ENCODE peak calls at places on chromosomes 11 and 22, in nine cellular contexts. G is aorta, U is IMR-90, K is SK-N-SH, V is MM.1S, T is NT2/D1, Z is tibial artery, I is hepatocyte, M is BE2C. N is an unnamed sample. For H3K27me3, the result is how much of the 10 kb centered on the place peaks cover.

GRCh38 chr22:37501610-37502341 is 15.6 kb upstream of the MFNG start:
- DNase-seq in G (no peak), U (peak), K (no peak), V (no peak), T (no peak), Z (peak), I (peak), M (no peak), N (peak)

GRCh38 chr22:31102441-31103081 is 4.8 kb downstream of the SELENOM start:
- DNase-seq in G (peak), U (peak), K (no peak), V (no peak), T (no peak), Z (peak), I (peak), M (no peak), N (peak)

GRCh38 chr11:61912991-61913698 is 4.2 kb downstream of the RAB3IL1 start:
- DNase-seq in G (peak), U (no peak), K (peak), V (no peak), T (no peak), Z (peak), I (no peak), M (no peak), N (no peak)

GRCh38 chr11:1162498-1163311 is 5.0 kb downstream of the MUC5AC start:
- DNase-seq in G (peak), U (no peak), K (peak), V (no peak), T (no peak), Z (no peak), I (no peak), M (no peak), N (no peak)

GRCh38 chr11:76232026-76232665 is 25.8 kb upstream of the WNT11 start:
- DNase-seq in G (no peak), U (no peak), K (no peak), V (peak), T (no peak), Z (no peak), I (peak), M (no peak), N (no peak)

GRCh38 chr22:41447435-41448188 is 1.0 kb upstream of the TOB2 start:
- DNase-seq in G (peak), U (peak), K (peak), V (peak), T (peak), Z (peak), I (peak), M (peak), N (no peak)

GRCh38 chr11:9972917-9973504 is 309.1 kb downstream of the SWAP70 start:
- DNase-seq in G (no peak), U (peak), K (peak), V (peak), T (no peak), Z (no peak), I (peak), M (peak), N (no peak)

GRCh38 chr11:84854498-84854880 is 772.7 kb downstream of the DLG2 start:
- DNase-seq in G (no peak), U (no peak), K (no peak), V (no peak), T (no peak), Z (no peak), I (no peak), M (no peak), N (no peak)

GRCh38 chr22:29765905-29766631 is 739 bp downstream of the ZMAT5 start:
- DNase-seq in G (no peak), U (no peak), K (peak), V (no peak), T (no peak), Z (no peak), I (peak), M (no peak), N (no peak)

GRCh38 chr11:35963911-35964310 is 20.0 kb downstream of the LDLRAD3 start:
- DNase-seq in G (no peak), U (no peak), K (no peak), V (no peak), T (no peak), Z (no peak), I (no peak), M (no peak), N (no peak)

GRCh38 chr11:91688672-91689071 is 535.9 kb upstream of the FAT3 start:
- DNase-seq in G (no peak), U (no peak), K (no peak), V (no peak), T (no peak), Z (no peak), I (no peak), M (no peak), N (no peak)
- H3K27me3 ChIP-seq in G (under half), U (under half), K (under half), V (under half), T (under half), Z (under half), I (under half), M (under half), N (under half)

GRCh38 chr11:133953999-133954398 is 2.8 kb downstream of the IGSF9B start:
- DNase-seq in G (no peak), U (no peak), K (no peak), V (no peak), T (no peak), Z (peak), I (no peak), M (no peak), N (no peak)
- H3K27me3 ChIP-seq in G (under half), U (half or more), K (under half), V (under half), T (half or more), Z (under half), I (half or more), M (under half), N (half or more)

GRCh38 chr11:133953571-133953970 is 3.2 kb downstream of the IGSF9B start:
- DNase-seq in G (no peak), U (no peak), K (no peak), V (no peak), T (no peak), Z (no peak), I (no peak), M (no peak), N (no peak)
- H3K27me3 ChIP-seq in G (under half), U (half or more), K (under half), V (under half), T (half or more), Z (under half), I (half or more), M (under half), N (half or more)

DNA sequence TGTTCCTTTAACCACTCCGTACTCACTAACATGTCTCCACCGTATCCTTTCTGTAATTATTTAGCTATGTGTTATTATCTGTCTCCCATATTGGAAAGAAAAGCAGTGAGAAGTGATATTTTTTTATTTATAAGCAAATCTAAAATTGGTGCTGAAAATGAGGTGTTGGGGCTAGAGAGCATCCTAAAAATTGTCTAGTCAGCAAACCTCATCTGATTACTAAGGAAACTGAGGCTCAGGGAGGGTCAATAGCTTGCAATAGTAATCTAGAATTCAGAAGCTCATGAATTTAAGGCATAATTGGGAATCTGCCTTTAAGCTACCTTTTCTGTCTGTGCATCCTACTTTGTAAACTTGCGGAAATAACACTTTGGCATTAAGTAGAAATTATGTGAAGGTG is 190.0 kb downstream of the METTL15 start:
- DNase-seq in G (no peak), U (no peak), K (no peak), V (no peak), T (no peak), Z (no peak), I (no peak), M (no peak), N (no peak)
- H3K27me3 ChIP-seq in G (under half), U (under half), K (under half), V (under half), T (under half), Z (under half), I (under half), M (under half), N (under half)

DNA sequence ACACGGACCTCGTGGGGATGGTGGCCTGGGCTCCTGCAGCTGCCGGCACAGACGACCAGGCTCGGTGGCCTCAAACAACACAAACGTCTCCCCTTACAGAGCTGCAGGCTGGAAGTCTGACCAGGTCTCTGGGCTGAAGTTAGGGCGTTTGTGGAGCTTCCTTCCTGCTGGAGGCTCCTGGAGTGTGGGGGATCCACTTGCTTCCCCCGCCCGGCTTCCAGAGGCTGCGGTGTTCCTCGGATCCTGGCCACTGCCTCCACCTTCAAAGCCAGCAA is 313.5 kb downstream of the CTTN start:
- DNase-seq in G (no peak), U (no peak), K (no peak), V (no peak), T (no peak), Z (no peak), I (no peak), M (no peak), N (no peak)
- H3K27me3 ChIP-seq in G (under half), U (under half), K (under half), V (half or more), T (under half), Z (half or more), I (under half), M (under half), N (under half)

DNA sequence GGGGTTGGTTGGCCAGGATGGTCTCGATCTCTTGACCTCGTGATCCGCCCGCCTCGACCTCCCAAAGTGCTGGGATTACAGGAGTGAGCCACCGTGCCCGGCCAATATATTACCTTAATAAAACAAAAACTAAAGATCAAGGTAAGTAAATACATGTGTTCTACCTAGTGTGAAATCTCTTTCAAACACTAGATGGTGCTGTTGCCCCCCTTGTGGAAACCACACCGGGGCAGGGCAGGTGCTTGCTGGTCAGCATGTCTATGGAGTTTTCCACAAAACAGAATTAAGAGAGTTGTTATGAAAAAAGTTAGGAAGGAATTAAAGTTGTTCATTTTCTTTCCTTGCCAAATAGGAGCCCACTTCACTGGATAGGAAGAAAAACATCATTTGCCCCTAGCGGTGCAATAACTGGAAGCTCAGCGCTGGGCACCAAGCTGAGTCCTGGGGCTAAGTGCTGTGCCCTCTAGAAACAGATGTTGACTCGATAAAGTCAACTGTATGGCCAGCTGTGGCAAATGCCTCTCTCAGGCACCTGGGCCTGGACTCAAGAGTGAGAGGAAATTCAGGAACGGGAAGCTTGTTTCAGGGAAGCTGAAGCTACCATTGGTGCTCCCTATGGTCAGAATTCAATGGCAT is 6.3 kb upstream of the KCNJ5 start:
- DNase-seq in G (no peak), U (peak), K (peak), V (peak), T (peak), Z (peak), I (peak), M (peak), N (peak)
- H3K27me3 ChIP-seq in G (under half), U (half or more), K (under half), V (under half), T (under half), Z (under half), I (under half), M (half or more), N (half or more)

DNA sequence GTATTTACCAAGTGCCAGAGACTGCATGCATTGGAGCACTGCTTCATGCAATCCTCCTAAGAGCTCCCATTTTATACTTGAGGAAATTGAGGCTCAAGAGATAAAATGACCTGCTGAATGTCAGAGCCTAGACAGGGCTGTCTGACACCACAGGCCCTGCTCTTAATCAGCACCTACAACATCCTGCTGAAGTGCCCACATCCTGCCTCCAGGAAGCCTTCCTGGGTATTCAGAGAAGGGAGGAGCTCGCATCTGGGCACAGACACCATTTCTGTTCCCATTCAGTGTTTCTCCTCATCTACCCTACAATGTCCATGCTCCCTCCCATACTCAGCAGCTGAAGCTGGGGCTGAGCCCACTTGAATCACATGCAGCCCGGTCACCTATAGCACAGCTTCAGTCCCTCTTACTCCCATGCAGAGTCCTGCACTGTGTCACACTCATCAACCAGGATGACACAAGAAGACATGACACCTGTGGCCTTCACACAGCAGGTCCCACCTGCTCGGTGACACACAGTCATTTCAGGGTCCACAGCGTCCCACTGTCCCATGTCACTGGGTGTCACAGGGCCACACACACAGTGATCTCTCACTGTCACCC is 53.1 kb downstream of the PDE2A start:
- DNase-seq in G (no peak), U (no peak), K (no peak), V (no peak), T (no peak), Z (no peak), I (no peak), M (no peak), N (no peak)
- H3K27me3 ChIP-seq in G (under half), U (half or more), K (under half), V (under half), T (under half), Z (under half), I (under half), M (under half), N (half or more)

DNA sequence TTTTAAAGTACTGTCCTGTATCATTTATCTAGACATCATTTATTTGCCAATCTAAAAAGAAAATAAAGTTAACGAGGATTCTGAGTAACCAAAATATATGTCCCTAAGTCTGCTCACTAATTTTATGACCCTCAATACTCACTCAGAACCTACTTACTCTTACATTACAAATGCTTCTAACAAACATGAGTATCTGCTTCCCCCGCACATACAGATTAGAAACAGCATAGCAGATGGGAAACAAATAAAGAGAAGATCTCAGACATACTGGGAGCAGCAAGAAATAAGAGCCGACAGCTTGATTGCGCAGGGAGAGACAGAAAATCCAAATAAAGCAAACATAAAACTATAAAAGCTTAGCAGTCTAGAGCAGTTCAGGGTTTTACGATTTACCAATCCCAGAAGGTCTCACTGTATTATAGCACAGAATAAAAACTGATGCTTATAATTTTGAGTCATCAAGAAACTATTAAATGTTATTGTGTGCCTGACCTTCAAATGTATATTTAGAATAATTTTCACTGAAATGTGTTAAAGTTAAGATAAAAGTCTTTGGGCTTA is 89.1 kb upstream of the DBX1 start:
- DNase-seq in G (no peak), U (no peak), K (no peak), V (no peak), T (no peak), Z (no peak), I (peak), M (no peak), N (no peak)
- H3K27me3 ChIP-seq in G (under half), U (under half), K (under half), V (under half), T (under half), Z (under half), I (under half), M (under half), N (under half)

GRCh38 chr22:22988150-22988549 is 82.2 kb upstream of the GNAZ start:
- DNase-seq in G (no peak), U (no peak), K (no peak), V (peak), T (no peak), Z (no peak), I (no peak), M (no peak), N (no peak)
- H3K27me3 ChIP-seq in G (under half), U (under half), K (under half), V (under half), T (half or more), Z (under half), I (under half), M (under half), N (under half)

GRCh38 chr11:5624489-5625278 is at the start of gene TRIM34:
- DNase-seq in G (no peak), U (peak), K (no peak), V (peak), T (no peak), Z (peak), I (peak), M (no peak), N (no peak)

GRCh38 chr11:5621580-5621979 is 3.2 kb upstream of the TRIM34 start:
- DNase-seq in G (no peak), U (no peak), K (no peak), V (no peak), T (no peak), Z (no peak), I (no peak), M (no peak), N (no peak)

GRCh38 chr11:5618807-5619206 is 6.0 kb upstream of the TRIM34 start:
- DNase-seq in G (no peak), U (peak), K (no peak), V (no peak), T (no peak), Z (no peak), I (peak), M (no peak), N (peak)

GRCh38 chr11:5622802-5623201 is 2.0 kb upstream of the TRIM34 start:
- DNase-seq in G (no peak), U (no peak), K (no peak), V (no peak), T (no peak), Z (no peak), I (no peak), M (no peak), N (no peak)

DNA sequence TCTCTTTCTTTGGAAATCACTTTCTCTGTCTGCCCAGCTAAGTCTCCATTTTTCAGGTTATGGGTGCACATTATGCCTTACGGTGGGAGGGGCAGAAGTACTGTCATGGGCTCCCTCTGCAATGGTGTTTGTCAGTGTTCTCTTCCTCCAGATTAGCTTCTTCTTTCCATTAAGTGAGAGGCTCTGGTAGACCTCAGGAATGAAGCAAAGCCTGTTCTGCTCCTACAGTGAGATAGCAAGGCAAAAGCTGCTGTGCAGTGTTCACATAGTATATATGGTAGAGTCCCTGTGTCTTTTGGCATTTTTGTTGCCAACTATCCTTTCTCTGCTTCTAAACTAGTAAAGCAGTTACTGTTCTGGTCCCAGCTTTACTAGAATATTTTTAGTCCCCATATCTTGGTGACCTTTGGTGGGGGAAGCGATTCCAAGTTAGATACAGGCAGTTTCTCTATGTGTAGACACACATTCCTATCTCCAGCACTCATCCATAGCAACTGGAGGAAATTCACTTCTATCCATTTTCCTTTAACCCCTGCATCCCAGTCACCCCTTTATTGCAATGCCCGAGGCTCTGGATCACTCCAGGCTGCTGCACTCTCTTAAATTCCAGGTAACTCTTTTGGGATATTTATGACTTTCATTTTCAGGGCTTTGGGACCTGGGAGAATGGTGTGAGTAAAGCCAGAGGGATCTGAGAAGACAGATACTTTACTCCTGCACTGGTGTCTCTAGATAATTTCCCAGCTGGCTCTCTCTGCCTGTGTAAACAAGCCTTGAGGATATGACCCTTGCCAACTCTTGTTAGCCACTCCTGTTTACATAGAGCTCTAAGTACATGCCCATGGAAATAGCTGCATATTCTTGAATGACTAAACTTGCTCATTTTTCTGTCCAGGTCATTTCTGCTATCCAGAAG is 3.9 kb upstream of the TRIM34 start:
- DNase-seq in G (no peak), U (peak), K (no peak), V (no peak), T (no peak), Z (no peak), I (peak), M (no peak), N (peak)
- H3K27me3 ChIP-seq in G (under half), U (under half), K (under half), V (under half), T (under half), Z (under half), I (under half), M (under half), N (under half)